ENCODE peak calls at places on chromosomes 3 and 15, in seven cellular contexts. One of them, this sample, is unnamed.

GRCh38 chr15:45631831-45632230 is 3.0 kb upstream of the SQOR start:
- DNase-seq in kidney: no peak
- DNase-seq in heart left ventricle: no peak
- DNase-seq in WERI-Rb-1: no peak
- DNase-seq in IMR-90: peak; percentile 45
- DNase-seq in endodermal cell: no peak
- DNase-seq in Panc1: no peak
- DNase-seq in this sample: no peak

GRCh38 chr3:37475435-37475834 is 301.1 kb upstream of the LRRFIP2 start:
- DNase-seq in kidney: no peak
- DNase-seq in heart left ventricle: no peak
- DNase-seq in WERI-Rb-1: no peak
- DNase-seq in IMR-90: no peak
- DNase-seq in endodermal cell: no peak
- DNase-seq in Panc1: no peak
- DNase-seq in this sample: no peak

GRCh38 chr15:77416954-77417353 is 3.0 kb downstream of the PEAK1 start:
- DNase-seq in kidney: no peak
- DNase-seq in heart left ventricle: no peak
- DNase-seq in WERI-Rb-1: no peak
- DNase-seq in IMR-90: no peak
- DNase-seq in endodermal cell: no peak
- DNase-seq in Panc1: no peak
- DNase-seq in this sample: no peak

GRCh38 chr15:95319242-95319641 is 1011.3 kb upstream of the NR2F2 start:
- DNase-seq in kidney: no peak
- DNase-seq in heart left ventricle: no peak
- DNase-seq in WERI-Rb-1: no peak
- DNase-seq in IMR-90: no peak
- DNase-seq in endodermal cell: no peak
- DNase-seq in Panc1: no peak
- DNase-seq in this sample: no peak

GRCh38 chr3:173410836-173411235 is 13.3 kb downstream of the NLGN1 start:
- DNase-seq in kidney: no peak
- DNase-seq in heart left ventricle: no peak
- DNase-seq in WERI-Rb-1: no peak
- DNase-seq in IMR-90: no peak
- DNase-seq in endodermal cell: no peak
- DNase-seq in Panc1: no peak
- DNase-seq in this sample: no peak

GRCh38 chr15:61186905-61187865 is 41.9 kb downstream of the RORA start:
- DNase-seq in kidney: peak; percentile 79
- DNase-seq in heart left ventricle: no peak
- DNase-seq in WERI-Rb-1: no peak
- DNase-seq in IMR-90: no peak
- DNase-seq in endodermal cell: no peak
- DNase-seq in Panc1: no peak
- DNase-seq in this sample: no peak

GRCh38 chr15:70873232-70874054 is 18.8 kb downstream of the THAP10 start:
- DNase-seq in kidney: no peak
- DNase-seq in heart left ventricle: no peak
- DNase-seq in WERI-Rb-1: no peak
- DNase-seq in IMR-90: no peak
- DNase-seq in endodermal cell: no peak
- DNase-seq in Panc1: no peak
- DNase-seq in this sample: no peak

GRCh38 chr3:197807969-197808587 is 17.0 kb downstream of the LRCH3 start:
- DNase-seq in kidney: no peak
- DNase-seq in heart left ventricle: no peak
- DNase-seq in WERI-Rb-1: no peak
- DNase-seq in IMR-90: peak; percentile 41
- DNase-seq in endodermal cell: no peak
- DNase-seq in Panc1: no peak
- DNase-seq in this sample: no peak

GRCh38 chr15:66950114-66950513 is 115.3 kb upstream of the SMAD3 start:
- DNase-seq in kidney: no peak
- DNase-seq in heart left ventricle: no peak
- DNase-seq in WERI-Rb-1: no peak
- DNase-seq in IMR-90: no peak
- DNase-seq in endodermal cell: no peak
- DNase-seq in Panc1: no peak
- DNase-seq in this sample: no peak

GRCh38 chr15:25849431-25849921 is 13.7 kb downstream of the ATP10A start:
- DNase-seq in kidney: no peak
- DNase-seq in heart left ventricle: peak; percentile 60
- DNase-seq in WERI-Rb-1: no peak
- DNase-seq in IMR-90: peak; percentile 83
- DNase-seq in endodermal cell: no peak
- DNase-seq in Panc1: no peak
- DNase-seq in this sample: no peak

GRCh38 chr3:148062590-148062989 is 635.1 kb upstream of the AGTR1 start:
- DNase-seq in kidney: no peak
- DNase-seq in heart left ventricle: no peak
- DNase-seq in WERI-Rb-1: no peak
- DNase-seq in IMR-90: no peak
- DNase-seq in endodermal cell: no peak
- DNase-seq in Panc1: no peak
- DNase-seq in this sample: no peak

GRCh38 chr15:70254186-70254974 is 156.7 kb upstream of the TLE3 start:
- DNase-seq in kidney: peak; percentile 56
- DNase-seq in heart left ventricle: no peak
- DNase-seq in WERI-Rb-1: no peak
- DNase-seq in IMR-90: no peak
- DNase-seq in endodermal cell: no peak
- DNase-seq in Panc1: no peak
- DNase-seq in this sample: no peak

GRCh38 chr3:13718000-13718399 is 161.9 kb downstream of the WNT7A start:
- DNase-seq in kidney: peak; percentile 20
- DNase-seq in heart left ventricle: no peak
- DNase-seq in WERI-Rb-1: no peak
- DNase-seq in IMR-90: no peak
- DNase-seq in endodermal cell: peak; percentile 30
- DNase-seq in Panc1: no peak
- DNase-seq in this sample: peak; percentile 0

GRCh38 chr3:160837394-160837975 is 81.5 kb downstream of the PPM1L start:
- DNase-seq in kidney: no peak
- DNase-seq in heart left ventricle: no peak
- DNase-seq in WERI-Rb-1: no peak
- DNase-seq in IMR-90: no peak
- DNase-seq in endodermal cell: no peak
- DNase-seq in Panc1: no peak
- DNase-seq in this sample: no peak

GRCh38 chr3:156637480-156638022 is 36.8 kb upstream of the TIPARP start:
- DNase-seq in kidney: no peak
- DNase-seq in heart left ventricle: no peak
- DNase-seq in WERI-Rb-1: no peak
- DNase-seq in IMR-90: no peak
- DNase-seq in endodermal cell: no peak
- DNase-seq in Panc1: no peak
- DNase-seq in this sample: no peak

GRCh38 chr3:13932578-13933295 is 52.9 kb upstream of the WNT7A start:
- DNase-seq in kidney: no peak
- DNase-seq in heart left ventricle: no peak
- DNase-seq in WERI-Rb-1: no peak
- DNase-seq in IMR-90: no peak
- DNase-seq in endodermal cell: no peak
- DNase-seq in Panc1: no peak
- DNase-seq in this sample: no peak

GRCh38 chr15:66608159-66608558 is 42.4 kb upstream of the LCTL start:
- DNase-seq in kidney: no peak
- DNase-seq in heart left ventricle: no peak
- DNase-seq in WERI-Rb-1: no peak
- DNase-seq in IMR-90: no peak
- DNase-seq in endodermal cell: no peak
- DNase-seq in Panc1: no peak
- DNase-seq in this sample: no peak

GRCh38 chr3:127734754-127735473 is 62.2 kb downstream of the ABTB1 start:
- DNase-seq in kidney: no peak
- DNase-seq in heart left ventricle: peak; percentile 50
- DNase-seq in WERI-Rb-1: no peak
- DNase-seq in IMR-90: peak; percentile 98
- DNase-seq in endodermal cell: peak; percentile 72
- DNase-seq in Panc1: no peak
- DNase-seq in this sample: no peak

GRCh38 chr15:41984622-41985021 is 12.3 kb upstream of the EHD4 start:
- DNase-seq in kidney: no peak
- DNase-seq in heart left ventricle: no peak
- DNase-seq in WERI-Rb-1: no peak
- DNase-seq in IMR-90: no peak
- DNase-seq in endodermal cell: peak; percentile 21
- DNase-seq in Panc1: no peak
- DNase-seq in this sample: no peak

GRCh38 chr3:98602078-98602678 is 8.8 kb upstream of the CPOX start:
- DNase-seq in kidney: no peak
- DNase-seq in heart left ventricle: peak; percentile 24
- DNase-seq in WERI-Rb-1: peak; percentile 36
- DNase-seq in IMR-90: peak; percentile 76
- DNase-seq in endodermal cell: peak; percentile 58
- DNase-seq in Panc1: peak; percentile 36
- DNase-seq in this sample: no peak

GRCh38 chr3:20326537-20326936 is 140.5 kb upstream of the SGO1 start:
- DNase-seq in kidney: no peak
- DNase-seq in heart left ventricle: no peak
- DNase-seq in WERI-Rb-1: no peak
- DNase-seq in IMR-90: no peak
- DNase-seq in endodermal cell: no peak
- DNase-seq in Panc1: no peak
- DNase-seq in this sample: no peak

GRCh38 chr15:40449275-40449674 is 8.5 kb downstream of the BAHD1 start:
- DNase-seq in kidney: no peak
- DNase-seq in heart left ventricle: no peak
- DNase-seq in WERI-Rb-1: no peak
- DNase-seq in IMR-90: peak; percentile 41
- DNase-seq in endodermal cell: no peak
- DNase-seq in Panc1: no peak
- DNase-seq in this sample: no peak

GRCh38 chr15:32898414-32898813 is 180.6 kb downstream of the GREM1 start:
- DNase-seq in kidney: no peak
- DNase-seq in heart left ventricle: no peak
- DNase-seq in WERI-Rb-1: no peak
- DNase-seq in IMR-90: no peak
- DNase-seq in endodermal cell: no peak
- DNase-seq in Panc1: no peak
- DNase-seq in this sample: no peak

GRCh38 chr15:29674661-29675533 is 147.4 kb downstream of the TJP1 start:
- DNase-seq in kidney: peak; percentile 93
- DNase-seq in heart left ventricle: peak; percentile 35
- DNase-seq in WERI-Rb-1: no peak
- DNase-seq in IMR-90: peak; percentile 23
- DNase-seq in endodermal cell: peak; percentile 97
- DNase-seq in Panc1: no peak
- DNase-seq in this sample: peak; percentile 84

GRCh38 chr15:59256538-59256937 is 49.9 kb downstream of the LDHAL6B start:
- DNase-seq in kidney: no peak
- DNase-seq in heart left ventricle: no peak
- DNase-seq in WERI-Rb-1: no peak
- DNase-seq in IMR-90: no peak
- DNase-seq in endodermal cell: no peak
- DNase-seq in Panc1: no peak
- DNase-seq in this sample: no peak

DNA sequence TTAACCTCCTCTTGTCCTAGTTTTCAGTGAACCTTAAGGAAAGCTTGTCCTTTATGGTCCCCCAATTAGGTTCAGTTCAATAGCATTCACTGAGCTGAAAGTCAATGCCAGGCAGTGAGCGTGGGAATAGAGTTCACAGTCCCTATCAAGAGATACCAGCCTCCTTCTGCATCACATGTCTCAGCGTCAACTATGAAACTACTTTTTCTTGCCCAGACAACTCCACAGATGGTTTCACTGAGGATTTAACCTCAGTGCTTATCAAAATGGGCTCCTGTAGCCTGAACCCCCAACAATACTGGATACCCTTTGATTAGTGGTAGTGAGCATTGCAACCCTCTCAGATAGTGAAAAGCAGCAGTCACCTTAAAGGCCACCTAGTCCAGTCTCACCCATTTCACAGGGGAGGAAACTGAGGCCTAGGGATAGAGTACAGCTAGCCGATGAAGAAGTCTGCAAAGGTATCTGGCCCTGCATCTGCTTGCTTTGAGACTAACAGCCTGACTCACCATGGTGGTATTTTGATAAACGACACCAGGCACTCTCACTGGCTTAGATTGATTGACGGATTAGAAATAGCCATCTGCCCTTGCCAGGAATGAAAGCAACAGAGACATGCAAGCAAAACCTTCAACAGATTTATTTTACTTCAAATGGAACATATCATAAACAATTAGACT is 1.6 kb upstream of the UBA3 start:
- DNase-seq in kidney: no peak
- DNase-seq in heart left ventricle: no peak
- DNase-seq in WERI-Rb-1: peak; percentile 67
- DNase-seq in IMR-90: no peak
- DNase-seq in endodermal cell: peak; percentile 57
- DNase-seq in Panc1: no peak
- DNase-seq in this sample: no peak
- H3K27ac ChIP-seq in kidney: no peak overlapping the region
- H3K27ac ChIP-seq in heart left ventricle: no peak overlapping the region
- H3K27ac ChIP-seq in WERI-Rb-1: no peak overlapping the region
- H3K27ac ChIP-seq in IMR-90: no peak overlapping the region
- H3K27ac ChIP-seq in endodermal cell: no peak overlapping the region
- H3K27ac ChIP-seq in Panc1: peak overlapping the region; percentile 63
- H3K27ac ChIP-seq in this sample: no peak overlapping the region

DNA sequence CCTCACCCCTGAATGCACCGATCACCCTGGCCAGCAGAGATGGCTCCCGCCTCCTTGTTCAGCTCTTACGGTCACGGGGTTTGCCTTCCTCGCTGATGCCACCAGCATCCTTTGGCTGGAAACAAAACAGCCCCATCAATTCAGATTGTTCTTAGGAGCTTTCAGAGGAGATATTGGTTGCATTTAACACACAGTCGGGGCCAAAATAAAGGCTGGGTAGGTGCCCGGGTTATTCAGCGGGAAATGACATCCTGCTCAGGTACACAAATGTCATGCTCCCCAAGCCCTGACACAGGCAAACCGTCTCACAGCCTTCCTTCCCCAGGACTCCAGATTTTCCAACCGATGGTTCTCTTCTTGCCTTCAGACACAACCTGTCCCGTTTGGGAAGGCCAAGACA is 62.4 kb upstream of the MEF2A start:
- DNase-seq in kidney: no peak
- DNase-seq in heart left ventricle: no peak
- DNase-seq in WERI-Rb-1: no peak
- DNase-seq in IMR-90: no peak
- DNase-seq in endodermal cell: peak; percentile 33
- DNase-seq in Panc1: no peak
- DNase-seq in this sample: no peak
- H3K27ac ChIP-seq in kidney: no peak overlapping the region
- H3K27ac ChIP-seq in heart left ventricle: no peak overlapping the region
- H3K27ac ChIP-seq in WERI-Rb-1: no peak overlapping the region
- H3K27ac ChIP-seq in IMR-90: no peak overlapping the region
- H3K27ac ChIP-seq in endodermal cell: no peak overlapping the region
- H3K27ac ChIP-seq in Panc1: no peak overlapping the region
- H3K27ac ChIP-seq in this sample: no peak overlapping the region

GRCh38 chr3:194582196-194582905 is 50.9 kb downstream of the TMEM44 start:
- DNase-seq in kidney: no peak
- DNase-seq in heart left ventricle: no peak
- DNase-seq in WERI-Rb-1: no peak
- DNase-seq in IMR-90: no peak
- DNase-seq in endodermal cell: peak; percentile 75
- DNase-seq in Panc1: no peak
- DNase-seq in this sample: no peak
- H3K27ac ChIP-seq in kidney: no peak overlapping the region
- H3K27ac ChIP-seq in heart left ventricle: peak overlapping the region; percentile 88
- H3K27ac ChIP-seq in WERI-Rb-1: no peak overlapping the region
- H3K27ac ChIP-seq in IMR-90: no peak overlapping the region
- H3K27ac ChIP-seq in endodermal cell: no peak overlapping the region
- H3K27ac ChIP-seq in Panc1: no peak overlapping the region
- H3K27ac ChIP-seq in this sample: no peak overlapping the region

GRCh38 chr3:71031914-71032521 is 551.5 kb downstream of the FOXP1 start:
- DNase-seq in kidney: no peak
- DNase-seq in heart left ventricle: peak; percentile 21
- DNase-seq in WERI-Rb-1: no peak
- DNase-seq in IMR-90: no peak
- DNase-seq in endodermal cell: no peak
- DNase-seq in Panc1: no peak
- DNase-seq in this sample: no peak
- H3K27ac ChIP-seq in kidney: no peak overlapping the region
- H3K27ac ChIP-seq in heart left ventricle: peak overlapping the region; percentile 49
- H3K27ac ChIP-seq in WERI-Rb-1: no peak overlapping the region
- H3K27ac ChIP-seq in IMR-90: no peak overlapping the region
- H3K27ac ChIP-seq in endodermal cell: no peak overlapping the region
- H3K27ac ChIP-seq in Panc1: no peak overlapping the region
- H3K27ac ChIP-seq in this sample: no peak overlapping the region